ENCODE peak calls at places on chromosomes 1 and 21, in seven cellular contexts. Q is tibial nerve, H is T-helper 2 cell, X is caudate nucleus, E is GM23248, T is transverse colon, J is progenitor cell of endocrine pancreas. L is an unnamed sample.

GRCh38 chr1:6331543-6332246 is 61.9 kb downstream of the ACOT7 start:
- DNase-seq in Q (no peak), H (no peak), X (no peak), E (no peak), T (peak), J (no peak), L (no peak)

GRCh38 chr1:67211589-67212563 is 45.6 kb downstream of the IL23R start:
- DNase-seq in Q (no peak), H (peak), X (no peak), E (peak), T (peak), J (peak), L (peak)

GRCh38 chr21:45550552-45551210 is 8.4 kb upstream of the SLC19A1 start:
- DNase-seq in Q (no peak), H (no peak), X (no peak), E (no peak), T (peak), J (no peak), L (no peak)

GRCh38 chr1:115796897-115797296 is 28.4 kb upstream of the CASQ2 start:
- DNase-seq in Q (no peak), H (no peak), X (no peak), E (no peak), T (no peak), J (no peak), L (no peak)

GRCh38 chr1:30372792-30373433 is 350.5 kb downstream of the MATN1 start:
- DNase-seq in Q (no peak), H (no peak), X (no peak), E (no peak), T (no peak), J (no peak), L (no peak)

GRCh38 chr1:213779228-213779627 is 208.5 kb upstream of the PROX1 start:
- DNase-seq in Q (no peak), H (no peak), X (no peak), E (no peak), T (no peak), J (no peak), L (no peak)

GRCh38 chr1:246012271-246012854 is 494.7 kb downstream of the SMYD3 start:
- DNase-seq in Q (no peak), H (no peak), X (no peak), E (peak), T (no peak), J (no peak), L (peak)

GRCh38 chr1:3355894-3356826 is 98.3 kb upstream of the ARHGEF16 start:
- DNase-seq in Q (no peak), H (no peak), X (no peak), E (no peak), T (no peak), J (no peak), L (no peak)

GRCh38 chr1:207463021-207463420 is 8.9 kb downstream of the CR2 start:
- DNase-seq in Q (no peak), H (no peak), X (no peak), E (peak), T (no peak), J (no peak), L (no peak)

GRCh38 chr1:98385691-98386090 is 275.8 kb upstream of the SNX7 start:
- DNase-seq in Q (no peak), H (no peak), X (no peak), E (peak), T (no peak), J (no peak), L (no peak)

GRCh38 chr1:201456499-201457309 is 12.3 kb downstream of the PHLDA3 start:
- DNase-seq in Q (no peak), H (no peak), X (no peak), E (peak), T (peak), J (no peak), L (no peak)

GRCh38 chr1:16226495-16227179 is 10.3 kb downstream of the CPLANE2 start:
- DNase-seq in Q (no peak), H (no peak), X (peak), E (peak), T (peak), J (peak), L (no peak)

GRCh38 chr1:119637719-119638118 is 10.3 kb downstream of the ZNF697 start:
- DNase-seq in Q (no peak), H (no peak), X (no peak), E (no peak), T (no peak), J (no peak), L (no peak)

GRCh38 chr1:60388092-60388987 is 314.8 kb upstream of the C1orf87 start:
- DNase-seq in Q (no peak), H (no peak), X (no peak), E (no peak), T (no peak), J (no peak), L (peak)

GRCh38 chr1:3518256-3518655 is 63.8 kb downstream of the ARHGEF16 start:
- DNase-seq in Q (no peak), H (no peak), X (no peak), E (no peak), T (no peak), J (no peak), L (no peak)

GRCh38 chr1:97378596-97378995 is 542.2 kb downstream of the DPYD start:
- DNase-seq in Q (no peak), H (no peak), X (no peak), E (peak), T (no peak), J (no peak), L (no peak)

GRCh38 chr1:94142022-94142421 is 21.1 kb upstream of the ABCA4 start:
- DNase-seq in Q (no peak), H (no peak), X (no peak), E (peak), T (no peak), J (no peak), L (no peak)

GRCh38 chr1:222454782-222455181 is 93.1 kb downstream of the HHIPL2 start:
- DNase-seq in Q (no peak), H (no peak), X (no peak), E (peak), T (peak), J (no peak), L (peak)

GRCh38 chr1:207579436-207579799 is 65.5 kb upstream of the CR1L start:
- DNase-seq in Q (no peak), H (no peak), X (peak), E (peak), T (peak), J (peak), L (peak)

GRCh38 chr1:79633456-79633855 is 626.9 kb upstream of the ADGRL4 start:
- DNase-seq in Q (no peak), H (no peak), X (no peak), E (peak), T (no peak), J (no peak), L (no peak)

GRCh38 chr1:19219451-19219850 is 9.4 kb upstream of the UBR4 start:
- DNase-seq in Q (no peak), H (no peak), X (no peak), E (no peak), T (no peak), J (no peak), L (no peak)

GRCh38 chr1:168285419-168285790 is 4.7 kb downstream of the TBX19 start:
- DNase-seq in Q (no peak), H (no peak), X (no peak), E (no peak), T (no peak), J (no peak), L (peak)

GRCh38 chr21:23008803-23009202 is 2010.6 kb downstream of the NCAM2 start:
- DNase-seq in Q (no peak), H (no peak), X (no peak), E (no peak), T (no peak), J (no peak), L (no peak)

GRCh38 chr21:32322676-32323075 is 24.0 kb downstream of the MRAP start:
- DNase-seq in Q (no peak), H (no peak), X (no peak), E (no peak), T (no peak), J (no peak), L (no peak)

GRCh38 chr21:33761104-33762036 is 119.1 kb downstream of the ITSN1 start:
- DNase-seq in Q (no peak), H (no peak), X (no peak), E (peak), T (no peak), J (no peak), L (no peak)

GRCh38 chr1:80448081-80448480 is 1352.7 kb upstream of the ADGRL2 start:
- DNase-seq in Q (no peak), H (no peak), X (no peak), E (no peak), T (no peak), J (no peak), L (no peak)

GRCh38 chr1:41610361-41610760 is 125.9 kb upstream of the EDN2 start:
- DNase-seq in Q (no peak), H (no peak), X (no peak), E (no peak), T (no peak), J (no peak), L (no peak)

GRCh38 chr1:202576816-202577215 is 133.4 kb downstream of the SYT2 start:
- DNase-seq in Q (no peak), H (no peak), X (no peak), E (peak), T (no peak), J (no peak), L (no peak)

GRCh38 chr1:111275079-111275478 is 15.6 kb upstream of the CHIA start:
- DNase-seq in Q (peak), H (no peak), X (no peak), E (peak), T (peak), J (no peak), L (no peak)

GRCh38 chr1:98969753-98970152 is 34.9 kb downstream of the PLPPR5 start:
- DNase-seq in Q (no peak), H (no peak), X (no peak), E (no peak), T (no peak), J (no peak), L (no peak)

L was measured in NCI-H146.